ENCODE peak calls at places on chromosomes 1 and 21, in five cellular contexts. One of them, this sample, is unnamed.

GRCh38 chr1:50661626-50662025 is 238.4 kb upstream of the DMRTA2 start:
- DNase-seq in AG10803: peak
- DNase-seq in stimulated activated CD4-positive, alpha-beta T cell treated with anti-CD3 and anti-CD28 coated beads, Interleukin-2, amount 100 ng/mL, for 24 hours: no peak
- DNase-seq in glomerular endothelial cell: no peak
- DNase-seq in fibroblast of villous mesenchyme: no peak
- DNase-seq in this sample: no peak

GRCh38 chr1:116434849-116435248 is 61.8 kb downstream of the ATP1A1 start:
- DNase-seq in fibroblast of villous mesenchyme: no peak
- DNase-seq in stimulated activated CD4-positive, alpha-beta T cell treated with anti-CD3 and anti-CD28 coated beads, Interleukin-2, amount 100 ng/mL, for 24 hours: no peak
- DNase-seq in AG10803: no peak
- DNase-seq in glomerular endothelial cell: no peak
- DNase-seq in this sample: no peak

GRCh38 chr1:212671342-212672031 is 28.2 kb downstream of the BATF3 start:
- DNase-seq in fibroblast of villous mesenchyme: peak
- DNase-seq in stimulated activated CD4-positive, alpha-beta T cell treated with anti-CD3 and anti-CD28 coated beads, Interleukin-2, amount 100 ng/mL, for 24 hours: no peak
- DNase-seq in glomerular endothelial cell: no peak
- DNase-seq in AG10803: peak
- DNase-seq in this sample: peak

GRCh38 chr1:31977361-31978131 is 36.1 kb upstream of the KHDRBS1 start:
- DNase-seq in AG10803: peak
- DNase-seq in glomerular endothelial cell: no peak
- DNase-seq in stimulated activated CD4-positive, alpha-beta T cell treated with anti-CD3 and anti-CD28 coated beads, Interleukin-2, amount 100 ng/mL, for 24 hours: no peak
- DNase-seq in fibroblast of villous mesenchyme: peak
- DNase-seq in this sample: no peak

GRCh38 chr1:68745006-68745405 is 248.1 kb upstream of the DEPDC1 start:
- DNase-seq in fibroblast of villous mesenchyme: peak
- DNase-seq in AG10803: no peak
- DNase-seq in glomerular endothelial cell: no peak
- DNase-seq in stimulated activated CD4-positive, alpha-beta T cell treated with anti-CD3 and anti-CD28 coated beads, Interleukin-2, amount 100 ng/mL, for 24 hours: no peak
- DNase-seq in this sample: no peak

GRCh38 chr1:115641762-115642167 is at the start of gene VANGL1:
- DNase-seq in fibroblast of villous mesenchyme: peak
- DNase-seq in glomerular endothelial cell: no peak
- DNase-seq in stimulated activated CD4-positive, alpha-beta T cell treated with anti-CD3 and anti-CD28 coated beads, Interleukin-2, amount 100 ng/mL, for 24 hours: peak
- DNase-seq in AG10803: peak
- DNase-seq in this sample: peak

GRCh38 chr1:219699870-219700269 is 87.0 kb upstream of the ZC3H11B start:
- DNase-seq in glomerular endothelial cell: no peak
- DNase-seq in fibroblast of villous mesenchyme: peak
- DNase-seq in stimulated activated CD4-positive, alpha-beta T cell treated with anti-CD3 and anti-CD28 coated beads, Interleukin-2, amount 100 ng/mL, for 24 hours: no peak
- DNase-seq in AG10803: no peak
- DNase-seq in this sample: no peak

GRCh38 chr1:28354121-28354520 is 15.4 kb upstream of the PHACTR4 start:
- DNase-seq in AG10803: peak
- DNase-seq in glomerular endothelial cell: no peak
- DNase-seq in fibroblast of villous mesenchyme: peak
- DNase-seq in stimulated activated CD4-positive, alpha-beta T cell treated with anti-CD3 and anti-CD28 coated beads, Interleukin-2, amount 100 ng/mL, for 24 hours: no peak
- DNase-seq in this sample: no peak

GRCh38 chr21:26389971-26390641 is 183.0 kb downstream of the CYYR1 start:
- DNase-seq in fibroblast of villous mesenchyme: peak
- DNase-seq in AG10803: peak
- DNase-seq in stimulated activated CD4-positive, alpha-beta T cell treated with anti-CD3 and anti-CD28 coated beads, Interleukin-2, amount 100 ng/mL, for 24 hours: no peak
- DNase-seq in glomerular endothelial cell: no peak
- DNase-seq in this sample: no peak

GRCh38 chr1:241591317-241591716 is 48.9 kb downstream of the CHML start:
- DNase-seq in glomerular endothelial cell: no peak
- DNase-seq in AG10803: peak
- DNase-seq in stimulated activated CD4-positive, alpha-beta T cell treated with anti-CD3 and anti-CD28 coated beads, Interleukin-2, amount 100 ng/mL, for 24 hours: no peak
- DNase-seq in fibroblast of villous mesenchyme: peak
- DNase-seq in this sample: no peak

GRCh38 chr1:40944326-40944725 is 35.2 kb upstream of the CTPS1 start:
- DNase-seq in fibroblast of villous mesenchyme: peak
- DNase-seq in glomerular endothelial cell: no peak
- DNase-seq in AG10803: peak
- DNase-seq in stimulated activated CD4-positive, alpha-beta T cell treated with anti-CD3 and anti-CD28 coated beads, Interleukin-2, amount 100 ng/mL, for 24 hours: no peak
- DNase-seq in this sample: peak

GRCh38 chr1:67134692-67135091 is at the start of gene C1orf141:
- DNase-seq in stimulated activated CD4-positive, alpha-beta T cell treated with anti-CD3 and anti-CD28 coated beads, Interleukin-2, amount 100 ng/mL, for 24 hours: peak
- DNase-seq in fibroblast of villous mesenchyme: peak
- DNase-seq in AG10803: peak
- DNase-seq in glomerular endothelial cell: no peak
- DNase-seq in this sample: no peak

GRCh38 chr1:78855258-78855657 is 151.3 kb downstream of the ADGRL4 start:
- DNase-seq in AG10803: no peak
- DNase-seq in stimulated activated CD4-positive, alpha-beta T cell treated with anti-CD3 and anti-CD28 coated beads, Interleukin-2, amount 100 ng/mL, for 24 hours: no peak
- DNase-seq in fibroblast of villous mesenchyme: no peak
- DNase-seq in glomerular endothelial cell: no peak
- DNase-seq in this sample: no peak

GRCh38 chr21:35084869-35085268 is 35.8 kb upstream of the RUNX1 start:
- DNase-seq in AG10803: peak
- DNase-seq in fibroblast of villous mesenchyme: peak
- DNase-seq in stimulated activated CD4-positive, alpha-beta T cell treated with anti-CD3 and anti-CD28 coated beads, Interleukin-2, amount 100 ng/mL, for 24 hours: no peak
- DNase-seq in glomerular endothelial cell: no peak
- DNase-seq in this sample: no peak

GRCh38 chr21:28431022-28431421 is 561.7 kb downstream of the LTN1 start:
- DNase-seq in stimulated activated CD4-positive, alpha-beta T cell treated with anti-CD3 and anti-CD28 coated beads, Interleukin-2, amount 100 ng/mL, for 24 hours: no peak
- DNase-seq in glomerular endothelial cell: no peak
- DNase-seq in fibroblast of villous mesenchyme: no peak
- DNase-seq in AG10803: no peak
- DNase-seq in this sample: no peak

GRCh38 chr1:244964112-244964971 is 100.0 kb upstream of the HNRNPU start:
- DNase-seq in AG10803: peak
- DNase-seq in fibroblast of villous mesenchyme: peak
- DNase-seq in stimulated activated CD4-positive, alpha-beta T cell treated with anti-CD3 and anti-CD28 coated beads, Interleukin-2, amount 100 ng/mL, for 24 hours: peak
- DNase-seq in glomerular endothelial cell: no peak
- DNase-seq in this sample: peak

GRCh38 chr1:178938959-178939317 is 68.1 kb upstream of the ANGPTL1 start:
- DNase-seq in fibroblast of villous mesenchyme: no peak
- DNase-seq in glomerular endothelial cell: no peak
- DNase-seq in AG10803: peak
- DNase-seq in stimulated activated CD4-positive, alpha-beta T cell treated with anti-CD3 and anti-CD28 coated beads, Interleukin-2, amount 100 ng/mL, for 24 hours: no peak
- DNase-seq in this sample: no peak

GRCh38 chr1:82279241-82279640 is 478.5 kb downstream of the ADGRL2 start:
- DNase-seq in AG10803: no peak
- DNase-seq in glomerular endothelial cell: no peak
- DNase-seq in fibroblast of villous mesenchyme: no peak
- DNase-seq in stimulated activated CD4-positive, alpha-beta T cell treated with anti-CD3 and anti-CD28 coated beads, Interleukin-2, amount 100 ng/mL, for 24 hours: no peak
- DNase-seq in this sample: no peak

GRCh38 chr1:228004887-228005462 is 1.8 kb upstream of the WNT3A start:
- DNase-seq in AG10803: no peak
- DNase-seq in glomerular endothelial cell: no peak
- DNase-seq in stimulated activated CD4-positive, alpha-beta T cell treated with anti-CD3 and anti-CD28 coated beads, Interleukin-2, amount 100 ng/mL, for 24 hours: no peak
- DNase-seq in fibroblast of villous mesenchyme: no peak
- DNase-seq in this sample: no peak

GRCh38 chr1:212981025-212981495 is 30.7 kb downstream of the VASH2 start:
- DNase-seq in fibroblast of villous mesenchyme: no peak
- DNase-seq in glomerular endothelial cell: no peak
- DNase-seq in AG10803: no peak
- DNase-seq in stimulated activated CD4-positive, alpha-beta T cell treated with anti-CD3 and anti-CD28 coated beads, Interleukin-2, amount 100 ng/mL, for 24 hours: no peak
- DNase-seq in this sample: peak

GRCh38 chr1:42328916-42329496 is 6.0 kb downstream of the FOXJ3 start:
- DNase-seq in stimulated activated CD4-positive, alpha-beta T cell treated with anti-CD3 and anti-CD28 coated beads, Interleukin-2, amount 100 ng/mL, for 24 hours: no peak
- DNase-seq in fibroblast of villous mesenchyme: no peak
- DNase-seq in AG10803: no peak
- DNase-seq in glomerular endothelial cell: no peak
- DNase-seq in this sample: no peak

This sample was measured in mucosa of gallbladder.